ENCODE peak calls at places on chromosome 15, in eight cellular contexts. G is IMR-90; X is posterior cingulate gyrus; U is MCF 10A; F is breast epithelium; B is activated CD4-positive, alpha-beta T cell treated with anti-CD3 and anti-CD28 coated beads, Interleukin-2, amount 50 U/mL, for 1 hour; C is CD4-positive, CD25-positive, alpha-beta regulatory T cell; O is kidney tubule cell. W is an unnamed sample.

GRCh38 chr15:33729648-33730047 is 238.6 kb upstream of the CHRM5 start:
- DNase-seq in G (peak; percentile 5), X (no peak), U (peak; percentile 43), F (no peak), B (no peak), C (no peak), O (peak; percentile 51), W (no peak)

GRCh38 chr15:57227181-57227580 is 149.1 kb upstream of the CGNL1 start:
- DNase-seq in G (no peak), X (no peak), U (no peak), F (no peak), B (no peak), C (no peak), O (no peak), W (no peak)

GRCh38 chr15:69697913-69698312 is 245.3 kb downstream of the RPLP1 start:
- DNase-seq in G (no peak), X (no peak), U (no peak), F (no peak), B (no peak), C (no peak), O (no peak), W (no peak)

GRCh38 chr15:72161351-72162132 is 36.0 kb downstream of the GRAMD2A start:
- DNase-seq in G (no peak), X (no peak), U (no peak), F (no peak), B (no peak), C (no peak), O (no peak), W (no peak)

GRCh38 chr15:52803543-52804306 is 13.6 kb upstream of the ONECUT1 start:
- DNase-seq in G (no peak), X (peak; percentile 77), U (no peak), F (no peak), B (no peak), C (no peak), O (no peak), W (no peak)

GRCh38 chr15:23663232-23663631 is 15.6 kb upstream of the MAGEL2 start:
- DNase-seq in G (no peak), X (no peak), U (no peak), F (no peak), B (no peak), C (no peak), O (no peak), W (no peak)

GRCh38 chr15:88852476-88852875 is 42.9 kb downstream of the HAPLN3 start:
- DNase-seq in G (no peak), X (peak; percentile 7), U (no peak), F (no peak), B (no peak), C (no peak), O (no peak), W (no peak)

GRCh38 chr15:60379466-60380274 is 18.1 kb downstream of the ANXA2 start:
- DNase-seq in G (peak; percentile 98), X (no peak), U (peak; percentile 93), F (peak; percentile 67), B (no peak), C (no peak), O (peak; percentile 53), W (no peak)

GRCh38 chr15:76667943-76668715 is 237.0 kb downstream of the SCAPER start:
- DNase-seq in G (peak; percentile 25), X (no peak), U (no peak), F (no peak), B (no peak), C (no peak), O (no peak), W (no peak)

GRCh38 chr15:74831813-74832495 is 5.5 kb downstream of the CPLX3 start:
- DNase-seq in G (no peak), X (no peak), U (no peak), F (no peak), B (no peak), C (no peak), O (no peak), W (no peak)

GRCh38 chr15:39247574-39247973 is 333.3 kb upstream of the THBS1 start:
- DNase-seq in G (peak; percentile 49), X (no peak), U (no peak), F (no peak), B (no peak), C (no peak), O (no peak), W (no peak)

GRCh38 chr15:65525622-65526021 is 4.6 kb upstream of the HACD3 start:
- DNase-seq in G (no peak), X (no peak), U (peak; percentile 32), F (peak; percentile 40), B (no peak), C (no peak), O (peak; percentile 32), W (no peak)

GRCh38 chr15:67840747-67841634 is 1.1 kb upstream of the RNU6-1 start:
- DNase-seq in G (peak; percentile 58), X (no peak), U (no peak), F (no peak), B (no peak), C (peak; percentile 8), O (peak; percentile 53), W (no peak)

GRCh38 chr15:54045397-54045796 is 67.2 kb downstream of the UNC13C start:
- DNase-seq in G (no peak), X (no peak), U (no peak), F (no peak), B (no peak), C (no peak), O (peak; percentile 40), W (no peak)

GRCh38 chr15:99442268-99442897 is 123.4 kb upstream of the MEF2A start:
- DNase-seq in G (peak; percentile 90), X (no peak), U (peak; percentile 90), F (peak; percentile 23), B (no peak), C (no peak), O (peak; percentile 94), W (no peak)